ENCODE peak calls at places on chromosomes 6 and 20, in seven cellular contexts. J is NCI-H2081; X is right atrium auricular region; V is GM04504; Q is heart left ventricle; A is suprapubic skin; E is stimulated activated CD4-positive, alpha-beta T cell treated with anti-CD3 and anti-CD28 coated beads, Interleukin-1b, Interleukin-23, amount 100 ng/mL, for 4 hours. B is an unnamed sample.

GRCh38 chr6:2063547-2063946 is 181.9 kb downstream of the GMDS start:
- DNase-seq in A (no peak), V (no peak), J (peak; percentile 59), X (no peak), Q (no peak), E (no peak), B (no peak)

GRCh38 chr6:142685852-142686718 is 258.9 kb downstream of the HIVEP2 start:
- DNase-seq in V (no peak), X (no peak), Q (no peak), A (no peak), E (no peak), J (no peak), B (no peak)

GRCh38 chr20:57264908-57265648 is 1.4 kb downstream of the BMP7 start:
- DNase-seq in X (no peak), A (no peak), E (no peak), J (no peak), Q (no peak), V (no peak), B (peak; percentile 56)

GRCh38 chr6:160767019-160767646 is 65.1 kb downstream of the PLG start:
- DNase-seq in A (peak; percentile 80), Q (peak; percentile 58), J (peak; percentile 70), E (peak; percentile 50), V (no peak), X (peak; percentile 60), B (peak; percentile 82)

GRCh38 chr20:62624325-62624690 is 18.0 kb upstream of the SLCO4A1 start:
- DNase-seq in E (no peak), J (no peak), Q (no peak), X (no peak), V (no peak), A (no peak), B (no peak)

GRCh38 chr20:45890077-45890996 is 671 bp downstream of the NEURL2 start:
- DNase-seq in J (peak; percentile 44), A (peak; percentile 90), V (peak; percentile 60), E (peak; percentile 40), X (peak; percentile 91), Q (peak; percentile 88), B (peak; percentile 90)

GRCh38 chr6:135256866-135257265 is 75.8 kb downstream of the MYB start:
- DNase-seq in J (no peak), E (no peak), A (no peak), X (no peak), Q (no peak), V (no peak), B (no peak)

GRCh38 chr6:159691133-159691962 is 1.7 kb downstream of the SOD2 start:
- DNase-seq in J (peak; percentile 21), E (no peak), A (no peak), X (no peak), Q (no peak), V (peak; percentile 63), B (no peak)

GRCh38 chr6:3228791-3229565 is 1.5 kb upstream of the TUBB2B start:
- DNase-seq in Q (no peak), A (no peak), V (no peak), J (peak; percentile 86), X (no peak), E (peak; percentile 22), B (peak; percentile 63)

GRCh38 chr6:16391451-16391912 is 153.1 kb downstream of the GMPR start:
- DNase-seq in J (no peak), X (no peak), E (no peak), V (no peak), A (no peak), Q (no peak), B (no peak)

GRCh38 chr20:688809-689208 is 13.2 kb upstream of the SCRT2 start:
- DNase-seq in A (no peak), Q (no peak), J (no peak), V (no peak), X (no peak), E (no peak), B (peak; percentile 72)

GRCh38 chr6:100296810-100297544 is 167.7 kb downstream of the SIM1 start:
- DNase-seq in A (no peak), X (no peak), Q (no peak), E (no peak), J (no peak), V (peak; percentile 57), B (no peak)

GRCh38 chr20:46013826-46014516 is 5.3 kb downstream of the MMP9 start:
- DNase-seq in E (peak; percentile 65), Q (peak; percentile 38), A (no peak), X (no peak), J (peak; percentile 79), V (no peak), B (peak; percentile 88)

GRCh38 chr6:108581237-108581931 is 20.7 kb downstream of the FOXO3 start:
- DNase-seq in X (no peak), Q (no peak), J (no peak), E (no peak), V (no peak), A (no peak), B (no peak)

GRCh38 chr6:157659536-157660271 is 163.3 kb upstream of the SNX9 start:
- DNase-seq in E (no peak), Q (no peak), A (peak; percentile 73), J (no peak), X (no peak), V (no peak), B (no peak)

GRCh38 chr6:104017410-104018381 is 842.0 kb downstream of the HACE1 start:
- DNase-seq in V (no peak), E (no peak), X (no peak), A (no peak), J (no peak), Q (no peak), B (no peak)

GRCh38 chr6:83307849-83308248 is 114.7 kb downstream of the RWDD2A start:
- DNase-seq in Q (no peak), V (no peak), J (peak; percentile 16), E (no peak), X (no peak), A (no peak), B (no peak)

GRCh38 chr20:51419236-51419635 is 123.3 kb downstream of the NFATC2 start:
- DNase-seq in X (no peak), A (no peak), Q (no peak), V (no peak), J (no peak), E (no peak), B (no peak)

GRCh38 chr6:2959909-2960719 is 11.3 kb downstream of the SERPINB6 start:
- DNase-seq in A (no peak), J (no peak), V (peak; percentile 63), X (no peak), E (no peak), Q (no peak), B (peak; percentile 64)